ENCODE peak calls at places on chromosomes 16 and 17, in five cellular contexts. J is AG04450, H is NCI-H226, X is left ventricle myocardium inferior, G is HuH-7. D is an unnamed sample.
A peak's percentile ranks its signal among the peaks of the same experiment; 100 is the strongest.

GRCh38 chr17:56594528-56595418 is 1.3 kb downstream of the NOG start:
- DNase-seq in J (no peak), H (peak; percentile 30), X (no peak), G (peak; percentile 44), D (peak; percentile 12)

GRCh38 chr16:49608801-49609200 is 235.2 kb downstream of the C16orf78 start:
- DNase-seq in J (peak; percentile 30), H (no peak), X (no peak), G (no peak), D (no peak)

GRCh38 chr17:74119960-74120359 is 83.5 kb upstream of the RPL38 start:
- DNase-seq in J (no peak), H (no peak), X (no peak), G (no peak), D (no peak)

GRCh38 chr16:80526418-80527061 is 14.3 kb upstream of the DYNLRB2 start:
- DNase-seq in J (peak; percentile 27), H (peak; percentile 31), X (no peak), G (peak; percentile 35), D (peak; percentile 64)

GRCh38 chr17:17994271-17994670 is 21.6 kb downstream of the DRC3 start:
- DNase-seq in J (no peak), H (peak; percentile 19), X (peak; percentile 31), G (no peak), D (peak; percentile 58)

GRCh38 chr16:866252-866651 is 65.7 kb upstream of the GNG13 start:
- DNase-seq in J (no peak), H (no peak), X (no peak), G (no peak), D (no peak)

GRCh38 chr17:60135951-60136666 is 13.7 kb upstream of the CA4 start:
- DNase-seq in J (no peak), H (no peak), X (no peak), G (no peak), D (peak; percentile 1)

GRCh38 chr17:14323522-14323981 is 22.7 kb downstream of the HS3ST3B1 start:
- DNase-seq in J (no peak), H (no peak), X (no peak), G (no peak), D (no peak)

GRCh38 chr16:86942469-86943175 is 364.3 kb downstream of the FOXL1 start:
- DNase-seq in J (no peak), H (no peak), X (no peak), G (no peak), D (no peak)

GRCh38 chr17:2500446-2500845 is 11.2 kb downstream of the METTL16 start:
- DNase-seq in J (no peak), H (peak; percentile 75), X (no peak), G (no peak), D (no peak)

GRCh38 chr17:71975331-71975801 is 145.5 kb upstream of the SOX9 start:
- DNase-seq in J (peak; percentile 6), H (no peak), X (peak; percentile 73), G (no peak), D (peak; percentile 41)

GRCh38 chr16:69428652-69429051 is 4.2 kb downstream of the CYB5B start:
- DNase-seq in J (no peak), H (no peak), X (no peak), G (no peak), D (no peak)

GRCh38 chr16:85454171-85454883 is 158.8 kb upstream of the GSE1 start:
- DNase-seq in J (no peak), H (no peak), X (no peak), G (no peak), D (no peak)

GRCh38 chr16:50400312-50400966 is 31.7 kb upstream of the BRD7 start:
- DNase-seq in J (no peak), H (no peak), X (no peak), G (no peak), D (no peak)

GRCh38 chr16:83847371-83848225 is 39.8 kb downstream of the HSBP1 start:
- DNase-seq in J (no peak), H (no peak), X (no peak), G (no peak), D (no peak)

GRCh38 chr17:12622726-12623125 is 43.0 kb upstream of the MYOCD start:
- DNase-seq in J (no peak), H (no peak), X (no peak), G (no peak), D (no peak)

GRCh38 chr17:74798239-74798707 is 22.1 kb upstream of the NAT9 start:
- DNase-seq in J (no peak), H (no peak), X (no peak), G (no peak), D (no peak)

GRCh38 chr16:67236551-67237395 is 9.8 kb downstream of the TMEM208 start:
- DNase-seq in J (no peak), H (peak; percentile 37), X (no peak), G (peak; percentile 60), D (peak; percentile 75)

GRCh38 chr17:33049781-33050414 is 58.3 kb downstream of the SPACA3 start:
- DNase-seq in J (no peak), H (no peak), X (no peak), G (peak; percentile 52), D (peak; percentile 63)

GRCh38 chr17:42720996-42721583 is 23.8 kb downstream of the EZH1 start:
- DNase-seq in J (peak; percentile 46), H (peak; percentile 25), X (no peak), G (peak; percentile 68), D (peak; percentile 33)

GRCh38 chr17:82297804-82298537 is 19.4 kb downstream of the CD7 start:
- DNase-seq in J (peak; percentile 74), H (peak; percentile 88), X (peak; percentile 85), G (no peak), D (no peak)

D was measured in endothelial cell.